ENCODE peak calls at places on chromosomes 2 and 18, in four cellular contexts. One of them, this sample, is unnamed.

GRCh38 chr2:42846026-42846425 is 53.6 kb upstream of the HAAO start:
- DNase-seq in cardiac septum: peak; percentile 57
- DNase-seq in stimulated activated CD8-positive, alpha-beta memory T cell treated with anti-CD3 and anti-CD28 coated beads, Interleukin-2, amount 100 ng/mL, for 48 hours: no peak
- DNase-seq in germinal center: no peak
- DNase-seq in this sample: no peak

GRCh38 chr2:135168119-135168872 is 116.2 kb downstream of the RAB3GAP1 start:
- DNase-seq in germinal center: no peak
- DNase-seq in cardiac septum: no peak
- DNase-seq in stimulated activated CD8-positive, alpha-beta memory T cell treated with anti-CD3 and anti-CD28 coated beads, Interleukin-2, amount 100 ng/mL, for 48 hours: no peak
- DNase-seq in this sample: no peak

GRCh38 chr18:50653402-50654093 is 93.7 kb downstream of the MAPK4 start:
- DNase-seq in cardiac septum: peak; percentile 78
- DNase-seq in germinal center: no peak
- DNase-seq in stimulated activated CD8-positive, alpha-beta memory T cell treated with anti-CD3 and anti-CD28 coated beads, Interleukin-2, amount 100 ng/mL, for 48 hours: no peak
- DNase-seq in this sample: no peak

GRCh38 chr2:229956491-229956890 is 34.2 kb downstream of the FBXO36 start:
- DNase-seq in germinal center: no peak
- DNase-seq in cardiac septum: no peak
- DNase-seq in stimulated activated CD8-positive, alpha-beta memory T cell treated with anti-CD3 and anti-CD28 coated beads, Interleukin-2, amount 100 ng/mL, for 48 hours: no peak
- DNase-seq in this sample: no peak

GRCh38 chr2:219688560-219689445 is 61.4 kb downstream of the SLC4A3 start:
- DNase-seq in cardiac septum: no peak
- DNase-seq in germinal center: no peak
- DNase-seq in stimulated activated CD8-positive, alpha-beta memory T cell treated with anti-CD3 and anti-CD28 coated beads, Interleukin-2, amount 100 ng/mL, for 48 hours: no peak
- DNase-seq in this sample: no peak

GRCh38 chr2:119366161-119366648 is 429 bp downstream of the C2orf76 start:
- DNase-seq in cardiac septum: no peak
- DNase-seq in germinal center: no peak
- DNase-seq in stimulated activated CD8-positive, alpha-beta memory T cell treated with anti-CD3 and anti-CD28 coated beads, Interleukin-2, amount 100 ng/mL, for 48 hours: no peak
- DNase-seq in this sample: peak; percentile 38

GRCh38 chr2:48694143-48694542 is 61.4 kb downstream of the LHCGR start:
- DNase-seq in germinal center: no peak
- DNase-seq in cardiac septum: no peak
- DNase-seq in stimulated activated CD8-positive, alpha-beta memory T cell treated with anti-CD3 and anti-CD28 coated beads, Interleukin-2, amount 100 ng/mL, for 48 hours: no peak
- DNase-seq in this sample: no peak

GRCh38 chr2:206477296-206477695 is 34.0 kb downstream of the ADAM23 start:
- DNase-seq in cardiac septum: no peak
- DNase-seq in germinal center: no peak
- DNase-seq in stimulated activated CD8-positive, alpha-beta memory T cell treated with anti-CD3 and anti-CD28 coated beads, Interleukin-2, amount 100 ng/mL, for 48 hours: no peak
- DNase-seq in this sample: no peak

GRCh38 chr2:2873450-2873811 is 504.2 kb downstream of the EIPR1 start:
- DNase-seq in germinal center: no peak
- DNase-seq in stimulated activated CD8-positive, alpha-beta memory T cell treated with anti-CD3 and anti-CD28 coated beads, Interleukin-2, amount 100 ng/mL, for 48 hours: no peak
- DNase-seq in cardiac septum: no peak
- DNase-seq in this sample: no peak

GRCh38 chr2:66596229-66596628 is 161.3 kb downstream of the MEIS1 start:
- DNase-seq in germinal center: no peak
- DNase-seq in cardiac septum: no peak
- DNase-seq in stimulated activated CD8-positive, alpha-beta memory T cell treated with anti-CD3 and anti-CD28 coated beads, Interleukin-2, amount 100 ng/mL, for 48 hours: no peak
- DNase-seq in this sample: no peak

GRCh38 chr2:58601017-58601416 is 359.9 kb upstream of the FANCL start:
- DNase-seq in stimulated activated CD8-positive, alpha-beta memory T cell treated with anti-CD3 and anti-CD28 coated beads, Interleukin-2, amount 100 ng/mL, for 48 hours: no peak
- DNase-seq in germinal center: no peak
- DNase-seq in cardiac septum: no peak
- DNase-seq in this sample: no peak

GRCh38 chr2:43174368-43175186 is 51.8 kb downstream of the ZFP36L2 start:
- DNase-seq in germinal center: peak; percentile 78
- DNase-seq in cardiac septum: peak; percentile 85
- DNase-seq in stimulated activated CD8-positive, alpha-beta memory T cell treated with anti-CD3 and anti-CD28 coated beads, Interleukin-2, amount 100 ng/mL, for 48 hours: peak; percentile 58
- DNase-seq in this sample: no peak

GRCh38 chr2:165067958-165068612 is 112.8 kb upstream of the SLC38A11 start:
- DNase-seq in stimulated activated CD8-positive, alpha-beta memory T cell treated with anti-CD3 and anti-CD28 coated beads, Interleukin-2, amount 100 ng/mL, for 48 hours: no peak
- DNase-seq in germinal center: no peak
- DNase-seq in cardiac septum: no peak
- DNase-seq in this sample: no peak

GRCh38 chr18:72444756-72445155 is 99.4 kb downstream of the CBLN2 start:
- DNase-seq in cardiac septum: no peak
- DNase-seq in germinal center: no peak
- DNase-seq in stimulated activated CD8-positive, alpha-beta memory T cell treated with anti-CD3 and anti-CD28 coated beads, Interleukin-2, amount 100 ng/mL, for 48 hours: no peak
- DNase-seq in this sample: no peak

GRCh38 chr18:46253498-46253897 is 149.3 kb downstream of the HAUS1 start:
- DNase-seq in cardiac septum: no peak
- DNase-seq in germinal center: no peak
- DNase-seq in stimulated activated CD8-positive, alpha-beta memory T cell treated with anti-CD3 and anti-CD28 coated beads, Interleukin-2, amount 100 ng/mL, for 48 hours: no peak
- DNase-seq in this sample: no peak

GRCh38 chr2:26494891-26495290 is 17.0 kb upstream of the OTOF start:
- DNase-seq in cardiac septum: no peak
- DNase-seq in stimulated activated CD8-positive, alpha-beta memory T cell treated with anti-CD3 and anti-CD28 coated beads, Interleukin-2, amount 100 ng/mL, for 48 hours: no peak
- DNase-seq in germinal center: no peak
- DNase-seq in this sample: no peak

GRCh38 chr18:34867520-34867919 is 157.4 kb downstream of the DTNA start:
- DNase-seq in germinal center: peak; percentile 3
- DNase-seq in cardiac septum: no peak
- DNase-seq in stimulated activated CD8-positive, alpha-beta memory T cell treated with anti-CD3 and anti-CD28 coated beads, Interleukin-2, amount 100 ng/mL, for 48 hours: no peak
- DNase-seq in this sample: peak; percentile 23

GRCh38 chr18:31661965-31662364 is 22.4 kb downstream of the B4GALT6 start:
- DNase-seq in stimulated activated CD8-positive, alpha-beta memory T cell treated with anti-CD3 and anti-CD28 coated beads, Interleukin-2, amount 100 ng/mL, for 48 hours: no peak
- DNase-seq in germinal center: no peak
- DNase-seq in cardiac septum: no peak
- DNase-seq in this sample: no peak

GRCh38 chr2:231199219-231199618 is 788 bp downstream of the ARMC9 start:
- DNase-seq in stimulated activated CD8-positive, alpha-beta memory T cell treated with anti-CD3 and anti-CD28 coated beads, Interleukin-2, amount 100 ng/mL, for 48 hours: no peak
- DNase-seq in cardiac septum: no peak
- DNase-seq in germinal center: no peak
- DNase-seq in this sample: no peak

GRCh38 chr18:73670536-73670935 is 477.1 kb downstream of the FBXO15 start:
- DNase-seq in germinal center: no peak
- DNase-seq in stimulated activated CD8-positive, alpha-beta memory T cell treated with anti-CD3 and anti-CD28 coated beads, Interleukin-2, amount 100 ng/mL, for 48 hours: no peak
- DNase-seq in cardiac septum: no peak
- DNase-seq in this sample: no peak

GRCh38 chr2:240785424-240786335 is 34.3 kb downstream of the KIF1A start:
- DNase-seq in germinal center: no peak
- DNase-seq in stimulated activated CD8-positive, alpha-beta memory T cell treated with anti-CD3 and anti-CD28 coated beads, Interleukin-2, amount 100 ng/mL, for 48 hours: no peak
- DNase-seq in cardiac septum: peak; percentile 68
- DNase-seq in this sample: no peak

GRCh38 chr2:12534646-12535263 is 182.0 kb upstream of the TRIB2 start:
- DNase-seq in cardiac septum: no peak
- DNase-seq in germinal center: no peak
- DNase-seq in stimulated activated CD8-positive, alpha-beta memory T cell treated with anti-CD3 and anti-CD28 coated beads, Interleukin-2, amount 100 ng/mL, for 48 hours: no peak
- DNase-seq in this sample: no peak

GRCh38 chr18:6682437-6683111 is 46.9 kb upstream of the ARHGAP28 start:
- DNase-seq in cardiac septum: no peak
- DNase-seq in stimulated activated CD8-positive, alpha-beta memory T cell treated with anti-CD3 and anti-CD28 coated beads, Interleukin-2, amount 100 ng/mL, for 48 hours: no peak
- DNase-seq in germinal center: no peak
- DNase-seq in this sample: no peak

GRCh38 chr18:26133652-26134051 is at the start of gene PSMA8:
- DNase-seq in germinal center: peak; percentile 23
- DNase-seq in stimulated activated CD8-positive, alpha-beta memory T cell treated with anti-CD3 and anti-CD28 coated beads, Interleukin-2, amount 100 ng/mL, for 48 hours: peak; percentile 34
- DNase-seq in cardiac septum: no peak
- DNase-seq in this sample: no peak

GRCh38 chr18:23403310-23403709 is 49.8 kb upstream of the RIOK3 start:
- DNase-seq in germinal center: no peak
- DNase-seq in stimulated activated CD8-positive, alpha-beta memory T cell treated with anti-CD3 and anti-CD28 coated beads, Interleukin-2, amount 100 ng/mL, for 48 hours: no peak
- DNase-seq in cardiac septum: no peak
- DNase-seq in this sample: no peak

GRCh38 chr2:241659150-241659739 is 21.8 kb downstream of the ATG4B start:
- DNase-seq in cardiac septum: peak; percentile 74
- DNase-seq in germinal center: no peak
- DNase-seq in stimulated activated CD8-positive, alpha-beta memory T cell treated with anti-CD3 and anti-CD28 coated beads, Interleukin-2, amount 100 ng/mL, for 48 hours: no peak
- DNase-seq in this sample: no peak

GRCh38 chr2:44456946-44457345 is 95.2 kb downstream of the CAMKMT start:
- DNase-seq in stimulated activated CD8-positive, alpha-beta memory T cell treated with anti-CD3 and anti-CD28 coated beads, Interleukin-2, amount 100 ng/mL, for 48 hours: no peak
- DNase-seq in cardiac septum: no peak
- DNase-seq in germinal center: no peak
- DNase-seq in this sample: no peak

GRCh38 chr2:239240480-239240881 is 160.3 kb downstream of the HDAC4 start:
- DNase-seq in stimulated activated CD8-positive, alpha-beta memory T cell treated with anti-CD3 and anti-CD28 coated beads, Interleukin-2, amount 100 ng/mL, for 48 hours: no peak
- DNase-seq in cardiac septum: no peak
- DNase-seq in germinal center: no peak
- DNase-seq in this sample: peak; percentile 73

GRCh38 chr2:196431957-196432356 is 207.6 kb upstream of the CCDC150 start:
- DNase-seq in germinal center: no peak
- DNase-seq in cardiac septum: no peak
- DNase-seq in stimulated activated CD8-positive, alpha-beta memory T cell treated with anti-CD3 and anti-CD28 coated beads, Interleukin-2, amount 100 ng/mL, for 48 hours: no peak
- DNase-seq in this sample: no peak

This sample was measured in HL-60.